ENCODE peak calls at places on chromosomes 5 and 9, in eight cellular contexts. T, O, B, X, A, C, G and D are unnamed samples.

GRCh38 chr5:157046041-157046440 is 12.9 kb downstream of the HAVCR1 start:
- DNase-seq in A (no peak), T (no peak), C (no peak), G (no peak), X (no peak), O (no peak), B (no peak), D (no peak)

GRCh38 chr5:118506453-118506852 is 481.9 kb downstream of the DTWD2 start:
- DNase-seq in A (no peak), G (no peak), T (no peak), B (no peak), X (no peak), C (no peak), O (no peak), D (no peak)

GRCh38 chr5:88944751-88945507 is 61.9 kb upstream of the MEF2C start:
- DNase-seq in T (no peak), X (no peak), O (no peak), C (no peak), B (no peak), G (no peak), A (no peak), D (no peak)

GRCh38 chr9:136903041-136903554 is 16.8 kb downstream of the TRAF2 start:
- DNase-seq in X (no peak), A (no peak), B (no peak), O (no peak), G (no peak), C (no peak), T (no peak), D (no peak)

GRCh38 chr5:114390431-114390830 is 28.6 kb downstream of the KCNN2 start:
- DNase-seq in A (no peak), C (no peak), G (no peak), O (no peak), T (no peak), X (no peak), B (no peak), D (no peak)

GRCh38 chr5:77437194-77437593 is 54.9 kb downstream of the WDR41 start:
- DNase-seq in G (no peak), X (peak), B (peak), O (no peak), A (peak), T (no peak), C (peak), D (no peak)

GRCh38 chr5:155021858-155022257 is 8.3 kb downstream of the KIF4B start:
- DNase-seq in B (no peak), G (no peak), C (no peak), T (no peak), X (no peak), O (no peak), A (no peak), D (no peak)

GRCh38 chr9:107226431-107226830 is 56.6 kb upstream of the RAD23B start:
- DNase-seq in A (no peak), C (peak), O (no peak), B (no peak), G (no peak), T (no peak), X (no peak), D (no peak)

GRCh38 chr5:150596313-150596712 is 44.1 kb upstream of the SYNPO start:
- DNase-seq in C (no peak), B (no peak), O (no peak), T (no peak), X (no peak), A (no peak), G (no peak), D (no peak)

GRCh38 chr5:112935675-112936074 is 13.6 kb upstream of the REEP5 start:
- DNase-seq in C (no peak), X (no peak), O (no peak), G (no peak), B (no peak), T (no peak), A (no peak), D (no peak)

GRCh38 chr5:8059337-8059736 is 190.4 kb downstream of the MTRR start:
- DNase-seq in C (no peak), T (no peak), A (no peak), B (no peak), O (no peak), G (no peak), X (no peak), D (no peak)

GRCh38 chr5:153900703-153901395 is 137.9 kb downstream of the FAM114A2 start:
- DNase-seq in G (no peak), B (no peak), A (no peak), C (no peak), T (no peak), X (no peak), O (no peak), D (no peak)

GRCh38 chr9:18890372-18890771 is 142.6 kb downstream of the SAXO1 start:
- DNase-seq in G (no peak), O (no peak), A (no peak), B (no peak), T (no peak), C (no peak), X (no peak), D (no peak)

GRCh38 chr9:23683476-23684095 is 142.5 kb downstream of the ELAVL2 start:
- DNase-seq in O (no peak), C (no peak), T (no peak), B (no peak), A (peak), G (no peak), X (peak), D (no peak)

GRCh38 chr5:74370168-74370567 is 270.4 kb downstream of the ENC1 start:
- DNase-seq in G (no peak), O (no peak), C (no peak), T (no peak), B (no peak), X (no peak), A (no peak), D (no peak)

GRCh38 chr9:122332643-122333042 is 38.2 kb upstream of the PTGS1 start:
- DNase-seq in T (no peak), C (no peak), G (no peak), X (no peak), A (no peak), B (no peak), O (no peak), D (no peak)

GRCh38 chr5:180027449-180028089 is 44.0 kb downstream of the RNF130 start:
- DNase-seq in A (peak), O (no peak), X (no peak), G (no peak), B (no peak), C (no peak), T (no peak), D (no peak)

GRCh38 chr5:122110990-122111389 is 18.4 kb upstream of the ZNF474 start:
- DNase-seq in C (no peak), A (no peak), G (no peak), B (no peak), X (no peak), T (no peak), O (no peak), D (no peak)